ENCODE peak calls at places on chromosomes 13 and 19, in four cellular contexts. U, C, N and X are unnamed samples.

GRCh38 chr13:40376867-40377266 is 289.6 kb downstream of the FOXO1 start:
- DNase-seq in C (no peak), U (no peak), N (no peak), X (no peak)

GRCh38 chr13:33204130-33204927 is 81.2 kb downstream of the STARD13 start:
- DNase-seq in C (peak), N (no peak), U (peak), X (no peak)

GRCh38 chr13:68047889-68048288 is 817.8 kb upstream of the PCDH9 start:
- DNase-seq in C (no peak), N (no peak), U (no peak), X (no peak)

GRCh38 chr19:58558623-58559274 is 338 bp upstream of the UBE2M start:
- DNase-seq in C (peak), U (peak), N (peak), X (peak)

GRCh38 chr13:112879283-112879833 is 89.7 kb upstream of the MCF2L start:
- DNase-seq in N (no peak), C (no peak), U (no peak), X (no peak)

GRCh38 chr13:61706899-61707298 is 291.2 kb upstream of the PCDH20 start:
- DNase-seq in C (no peak), N (no peak), U (no peak), X (no peak)

GRCh38 chr13:40074338-40074737 is 418.9 kb downstream of the COG6 start:
- DNase-seq in U (no peak), N (no peak), C (no peak), X (no peak)

GRCh38 chr19:54154603-54155345 is 4.7 kb downstream of the LENG1 start:
- DNase-seq in C (no peak), U (no peak), N (no peak), X (no peak)

GRCh38 chr13:99356216-99357089 is 49.3 kb upstream of the GPR183 start:
- DNase-seq in N (no peak), U (peak), C (no peak), X (peak)

GRCh38 chr13:112766336-112766735 is 76.5 kb downstream of the ATP11A start:
- DNase-seq in U (no peak), C (no peak), N (no peak), X (no peak)

GRCh38 chr19:55959996-55960675 is 12.5 kb downstream of the NLRP8 start:
- DNase-seq in U (no peak), N (no peak), C (no peak), X (no peak)

GRCh38 chr13:112715715-112716460 is 26.1 kb downstream of the ATP11A start:
- DNase-seq in C (no peak), U (no peak), N (no peak), X (no peak)

GRCh38 chr19:11375143-11375948 is 880 bp downstream of the SWSAP1 start:
- DNase-seq in U (peak), N (peak), C (peak), X (no peak)

GRCh38 chr19:51094696-51095279 is 12.1 kb upstream of the KLK14 start:
- DNase-seq in N (no peak), C (peak), U (no peak), X (peak)

GRCh38 chr13:32647926-32648325 is 61.7 kb downstream of the PDS5B start:
- DNase-seq in C (no peak), N (no peak), U (no peak), X (no peak)

GRCh38 chr13:82822935-82823334 is 1059.3 kb downstream of the SLITRK1 start:
- DNase-seq in C (no peak), N (no peak), U (no peak), X (no peak)

GRCh38 chr19:41298327-41298964 is 11.5 kb upstream of the CCDC97 start:
- DNase-seq in U (no peak), C (no peak), N (peak), X (no peak)

GRCh38 chr19:55956431-55956830 is 8.8 kb downstream of the NLRP8 start:
- DNase-seq in N (no peak), U (no peak), C (no peak), X (no peak)

GRCh38 chr13:67281476-67281875 is 51.3 kb upstream of the PCDH9 start:
- DNase-seq in C (no peak), U (no peak), N (no peak), X (no peak)

GRCh38 chr19:50328257-50329145 is 676 bp downstream of the KCNC3 start:
- DNase-seq in U (peak), C (no peak), N (no peak), X (peak)

GRCh38 chr19:55661826-55662225 is 7.0 kb downstream of the U2AF2 start:
- DNase-seq in C (no peak), U (no peak), N (no peak), X (no peak)

GRCh38 chr13:64640002-64640401 is 2590.1 kb downstream of the PCDH9 start:
- DNase-seq in U (no peak), N (no peak), C (no peak), X (no peak)

GRCh38 chr19:50803633-50804419 is 13.6 kb downstream of the ACP4 start:
- DNase-seq in U (peak), C (no peak), N (no peak), X (no peak)

GRCh38 chr19:13961826-13962737 is 9.8 kb downstream of the DCAF15 start:
- DNase-seq in N (no peak), U (no peak), C (no peak), X (no peak)

GRCh38 chr13:30319130-30319529 is 11.8 kb upstream of the KATNAL1 start:
- DNase-seq in C (no peak), U (no peak), N (no peak), X (no peak)

GRCh38 chr13:19959141-19959830 is 759 bp downstream of the ZMYM2 start:
- DNase-seq in U (peak), C (peak), N (peak), X (peak)

GRCh38 chr13:78121001-78121400 is 202.4 kb upstream of the EDNRB start:
- DNase-seq in N (no peak), C (no peak), U (no peak), X (no peak)

GRCh38 chr13:98819382-98819781 is 66.9 kb upstream of the SLC15A1 start:
- DNase-seq in U (no peak), C (no peak), N (no peak), X (no peak)

GRCh38 chr19:29084266-29084665 is 128.7 kb downstream of the UQCRFS1 start:
- DNase-seq in N (no peak), C (no peak), U (no peak), X (no peak)

GRCh38 chr13:31328549-31329229 is 128.9 kb downstream of the B3GLCT start:
- DNase-seq in C (no peak), N (no peak), U (no peak), X (no peak)

GRCh38 chr13:59823495-59823894 is 340.2 kb downstream of the DIAPH3 start:
- DNase-seq in N (no peak), C (no peak), U (no peak), X (no peak)

GRCh38 chr13:76552807-76553206 is 333.4 kb downstream of the KCTD12 start:
- DNase-seq in U (no peak), N (no peak), C (no peak), X (no peak)

GRCh38 chr13:31050486-31051400 is 111.0 kb downstream of the HSPH1 start:
- DNase-seq in C (no peak), U (no peak), N (no peak), X (no peak)

DNA sequence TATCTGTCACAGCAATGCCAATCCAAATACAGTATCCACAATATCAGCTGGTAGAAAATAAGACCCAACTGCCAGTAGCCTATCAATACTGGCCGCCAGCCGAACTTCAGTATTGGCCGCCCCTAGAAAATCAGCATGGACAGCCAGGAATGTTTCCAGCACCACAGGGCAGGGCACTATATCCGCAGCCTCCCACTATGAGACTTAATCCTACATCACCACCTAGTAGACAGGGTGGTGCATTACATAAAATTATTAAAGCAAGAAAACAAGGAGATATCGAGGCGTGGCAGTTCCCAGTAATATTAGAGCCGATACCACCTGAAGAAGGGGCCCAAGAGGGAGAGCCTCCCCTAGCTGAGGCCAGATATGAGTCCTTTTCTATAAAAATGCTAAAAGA is 111.3 kb downstream of the ZNF486 start:
- DNase-seq in U (no peak), C (no peak), N (no peak), X (peak)
- TF ChIP-seq CTCF in U (no peak), C (peak), N (no peak), X (peak)

GRCh38 chr13:111380431-111380830 is 60.0 kb downstream of the TEX29 start:
- DNase-seq in C (no peak), N (no peak), U (no peak), X (no peak)
- TF ChIP-seq CTCF in C (no peak), N (no peak), U (no peak), X (no peak)

DNA sequence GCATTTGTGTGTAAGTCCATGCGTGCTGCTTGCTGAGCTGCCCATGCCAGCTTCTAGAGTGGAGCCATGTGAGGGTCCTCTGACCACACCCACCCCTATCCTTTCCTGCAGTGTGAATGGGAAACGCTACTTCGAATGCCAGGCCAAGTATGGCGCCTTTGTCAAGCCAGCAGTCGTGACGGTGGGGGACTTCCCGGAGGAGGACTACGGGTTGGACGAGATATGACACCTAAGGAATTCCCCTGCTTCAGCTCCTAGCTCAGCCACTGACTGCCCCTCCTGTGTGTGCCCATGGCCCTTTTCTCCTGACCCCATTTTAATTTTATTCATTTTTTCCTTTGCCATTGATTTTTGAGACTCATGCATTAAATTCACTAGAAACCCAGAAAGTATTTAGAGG is 10.3 kb downstream of the TBCB start:
- DNase-seq in U (no peak), N (no peak), C (no peak), X (peak)
- TF ChIP-seq CTCF in U (no peak), N (no peak), C (no peak), X (no peak)

GRCh38 chr13:86729206-86729605 is 930.0 kb upstream of the SLITRK6 start:
- DNase-seq in N (no peak), C (no peak), U (no peak), X (no peak)

GRCh38 chr13:86737334-86737932 is 933.7 kb upstream of the SLITRK5 start:
- DNase-seq in U (no peak), N (no peak), C (no peak), X (no peak)

GRCh38 chr13:86731987-86732386 is 932.8 kb upstream of the SLITRK6 start:
- DNase-seq in C (no peak), N (no peak), U (no peak), X (no peak)
- TF ChIP-seq CTCF in C (no peak), N (no peak), U (no peak), X (no peak)

GRCh38 chr13:35770756-35771291 is 294.3 kb upstream of the MAB21L1 start:
- DNase-seq in U (no peak), C (no peak), N (no peak), X (no peak)

GRCh38 chr13:35769812-35770211 is 293.3 kb upstream of the MAB21L1 start:
- DNase-seq in U (no peak), C (no peak), N (no peak), X (no peak)

GRCh38 chr13:35768126-35768525 is 291.6 kb upstream of the MAB21L1 start:
- DNase-seq in U (no peak), N (no peak), C (no peak), X (no peak)

GRCh38 chr13:35768551-35768950 is 292.1 kb upstream of the MAB21L1 start:
- DNase-seq in N (no peak), U (no peak), C (no peak), X (no peak)

GRCh38 chr13:35771898-35772297 is 295.4 kb upstream of the MAB21L1 start:
- DNase-seq in U (no peak), C (peak), N (no peak), X (no peak)
- TF ChIP-seq CTCF in U (no peak), C (no peak), N (no peak), X (no peak)

DNA sequence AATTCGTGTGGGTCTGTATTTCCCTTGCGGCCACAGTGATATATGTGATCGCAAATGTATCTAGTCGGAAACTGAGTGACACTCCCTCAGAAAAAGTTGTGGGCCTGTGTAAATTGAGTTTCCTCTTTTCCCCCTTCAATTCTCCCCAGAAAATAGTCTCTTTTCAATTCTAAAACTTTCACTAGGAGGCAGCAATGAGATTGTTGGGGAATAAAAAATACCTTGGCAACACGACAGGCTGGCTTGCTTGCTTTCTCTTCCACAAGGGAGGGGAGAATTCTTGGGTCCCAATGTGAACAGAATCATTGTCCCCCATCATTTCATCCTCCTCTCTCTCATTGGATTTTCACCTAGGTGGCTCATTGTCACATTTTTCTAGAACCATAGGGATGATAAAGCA is 3.7 kb upstream of the SOX21 start:
- DNase-seq in N (no peak), C (no peak), U (no peak), X (no peak)
- TF ChIP-seq CTCF in N (no peak), C (no peak), U (no peak), X (no peak)

GRCh38 chr19:38918526-38918925 is 6.5 kb upstream of the CCER2 start:
- DNase-seq in U (no peak), C (no peak), N (no peak), X (no peak)

GRCh38 chr19:38917516-38917915 is 5.5 kb upstream of the CCER2 start:
- DNase-seq in C (no peak), U (no peak), N (no peak), X (no peak)

GRCh38 chr19:38919837-38920528 is 8.0 kb upstream of the CCER2 start:
- DNase-seq in U (no peak), C (no peak), N (no peak), X (no peak)

GRCh38 chr19:38915329-38916321 is 3.6 kb upstream of the CCER2 start:
- DNase-seq in N (no peak), C (no peak), U (no peak), X (no peak)

GRCh38 chr19:38917921-38918491 is 6.0 kb upstream of the CCER2 start:
- DNase-seq in C (no peak), U (no peak), N (no peak), X (no peak)
- TF ChIP-seq CTCF in C (no peak), U (no peak), N (no peak), X (no peak)